ENCODE peak calls at places on chromosomes 12 and 14, in four cellular contexts. T is HCT116, V is K562, M is HepG2. E is an unnamed sample.

GRCh38 chr12:18681818-18682217 is 56.0 kb downstream of the PLCZ1 start:
- DNase-seq in M (no peak), T (no peak), V (peak), E (no peak)

GRCh38 chr14:35369701-35370191 is 34.8 kb downstream of the NFKBIA start:
- DNase-seq in T (no peak), M (no peak), V (no peak), E (no peak)

GRCh38 chr14:27392153-27392552 is 794.3 kb upstream of the NOVA1 start:
- DNase-seq in M (no peak), T (no peak), V (no peak), E (no peak)

GRCh38 chr14:49876563-49877127 is 16.2 kb upstream of the ARF6 start:
- DNase-seq in M (no peak), V (no peak), T (no peak), E (no peak)

GRCh38 chr12:121025442-121026226 is 9.3 kb upstream of the C12orf43 start:
- DNase-seq in M (peak), T (no peak), V (no peak), E (no peak)

GRCh38 chr12:6042447-6042846 is 82.0 kb downstream of the VWF start:
- DNase-seq in T (no peak), V (no peak), M (no peak), E (no peak)

GRCh38 chr12:49033611-49034286 is 15.2 kb upstream of the PRKAG1 start:
- DNase-seq in T (no peak), M (no peak), V (no peak), E (no peak)

GRCh38 chr14:93085916-93086315 is 29.8 kb downstream of the ITPK1 start:
- DNase-seq in T (no peak), V (no peak), M (no peak), E (no peak)

GRCh38 chr12:56087220-56087619 is 7.3 kb downstream of the ERBB3 start:
- DNase-seq in V (no peak), M (no peak), T (no peak), E (no peak)

GRCh38 chr14:79293482-79293881 is 917.8 kb downstream of the DIO2 start:
- DNase-seq in M (no peak), V (no peak), T (no peak), E (no peak)

GRCh38 chr12:110750784-110751461 is 8.2 kb upstream of the PPP1CC start:
- DNase-seq in T (no peak), M (no peak), V (no peak), E (no peak)

GRCh38 chr12:113909776-113910420 is 56.2 kb downstream of the RBM19 start:
- DNase-seq in T (no peak), V (no peak), M (no peak), E (no peak)

GRCh38 chr12:46005151-46005797 is 14.9 kb upstream of the SCAF11 start:
- DNase-seq in M (no peak), V (no peak), T (no peak), E (no peak)

GRCh38 chr12:175759-176158 is 38.2 kb downstream of the SLC6A12 start:
- DNase-seq in M (no peak), T (no peak), V (no peak), E (no peak)

GRCh38 chr12:108861878-108862587 is 4.7 kb upstream of the SSH1 start:
- DNase-seq in V (no peak), T (no peak), M (no peak), E (no peak)

GRCh38 chr12:71438670-71439361 is 782 bp upstream of the LGR5 start:
- DNase-seq in V (no peak), T (no peak), M (peak), E (no peak)

GRCh38 chr14:103534576-103535061 is 5.6 kb downstream of the TRMT61A start:
- DNase-seq in T (no peak), M (no peak), V (no peak), E (no peak)

GRCh38 chr14:47720281-47720680 is 44.9 kb upstream of the MDGA2 start:
- DNase-seq in M (no peak), V (no peak), T (no peak), E (no peak)

GRCh38 chr12:12714276-12715001 is 2.7 kb upstream of the CDKN1B start:
- DNase-seq in T (no peak), V (peak), M (no peak), E (no peak)

GRCh38 chr12:3326156-3326849 is 164.7 kb upstream of the PRMT8 start:
- DNase-seq in V (no peak), M (no peak), T (no peak), E (no peak)

GRCh38 chr12:32891956-32892355 is 4.6 kb downstream of the PKP2 start:
- DNase-seq in T (no peak), V (no peak), M (peak), E (no peak)

GRCh38 chr12:8553088-8553627 is 12.5 kb upstream of the CLEC4E start:
- DNase-seq in V (no peak), T (no peak), M (no peak), E (no peak)

GRCh38 chr12:49537231-49537708 is 1.6 kb upstream of the KCNH3 start:
- DNase-seq in T (no peak), V (no peak), M (no peak), E (no peak)

GRCh38 chr12:102321305-102322082 is 123.9 kb upstream of the PMCH start:
- DNase-seq in V (no peak), M (no peak), T (no peak), E (no peak)

GRCh38 chr14:38867561-38868150 is 235.4 kb downstream of the SEC23A start:
- DNase-seq in V (peak), M (peak), T (peak), E (peak)

GRCh38 chr12:101414533-101415119 is 7.1 kb upstream of the ARL1 start:
- DNase-seq in V (peak), M (peak), T (peak), E (peak)

GRCh38 chr12:107449891-107450290 is 235.7 kb upstream of the PWP1 start:
- DNase-seq in M (no peak), V (no peak), T (no peak), E (no peak)

GRCh38 chr14:71363961-71364360 is 456.7 kb downstream of the PCNX1 start:
- DNase-seq in V (no peak), T (no peak), M (no peak), E (no peak)

GRCh38 chr14:91230363-91231035 is 14.0 kb downstream of the GPR68 start:
- DNase-seq in M (no peak), T (no peak), V (no peak), E (no peak)

GRCh38 chr14:51999084-51999483 is 9.7 kb downstream of the RTRAF start:
- DNase-seq in V (no peak), T (no peak), M (no peak), E (no peak)

GRCh38 chr14:102793531-102794328 is 16.5 kb downstream of the TRAF3 start:
- DNase-seq in V (no peak), M (no peak), T (no peak), E (no peak)

GRCh38 chr14:61750708-61751474 is 11.3 kb upstream of the SNAPC1 start:
- DNase-seq in M (no peak), V (peak), T (peak), E (no peak)

GRCh38 chr12:49260165-49260564 is 4.7 kb upstream of the TUBA1C start:
- DNase-seq in V (no peak), M (no peak), T (no peak), E (no peak)

GRCh38 chr14:71319646-71320045 is 412.4 kb downstream of the PCNX1 start:
- DNase-seq in M (no peak), T (no peak), V (peak), E (peak)

GRCh38 chr14:69924181-69924580 is 45.0 kb downstream of the SMOC1 start:
- DNase-seq in V (no peak), M (no peak), T (no peak), E (no peak)

GRCh38 chr12:69844416-69844815 is 19.4 kb downstream of the MYRFL start:
- DNase-seq in V (no peak), M (no peak), T (no peak), E (no peak)

DNA sequence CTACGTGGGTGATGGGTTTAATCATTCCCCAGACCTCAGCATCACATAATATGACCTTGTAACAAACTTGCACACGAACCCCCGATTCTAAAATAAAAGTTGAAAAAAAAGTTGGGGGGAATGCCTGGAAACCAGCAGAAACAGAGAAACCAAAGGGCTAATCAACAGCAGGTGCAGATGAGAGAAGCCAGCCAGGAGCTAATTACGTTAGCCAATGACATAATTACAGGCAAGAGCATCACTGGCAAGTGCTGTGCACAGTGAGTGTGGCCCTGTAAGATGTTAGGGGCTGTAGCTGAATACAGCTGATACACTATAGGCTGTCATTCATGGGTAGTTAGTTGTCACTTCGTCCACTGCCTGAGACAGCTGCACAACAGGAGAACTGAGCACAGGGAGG is 7.2 kb upstream of the FGF23 start:
- DNase-seq in M (no peak), V (no peak), T (no peak), E (no peak)
- TF ChIP-seq TCF7L2 in M (no peak), V (no peak), T (no peak), E (no peak)

GRCh38 chr14:73727181-73727580 is 13.0 kb upstream of the PNMA1 start:
- DNase-seq in T (no peak), M (no peak), V (no peak), E (no peak)

GRCh38 chr14:73729015-73729330 is 14.8 kb upstream of the PNMA1 start:
- DNase-seq in M (no peak), T (no peak), V (no peak), E (no peak)

GRCh38 chr14:73729556-73730265 is 15.5 kb upstream of the PNMA1 start:
- DNase-seq in M (no peak), T (no peak), V (no peak), E (no peak)

GRCh38 chr14:73726025-73726961 is 12.1 kb upstream of the PNMA1 start:
- DNase-seq in V (no peak), T (no peak), M (no peak), E (no peak)

DNA sequence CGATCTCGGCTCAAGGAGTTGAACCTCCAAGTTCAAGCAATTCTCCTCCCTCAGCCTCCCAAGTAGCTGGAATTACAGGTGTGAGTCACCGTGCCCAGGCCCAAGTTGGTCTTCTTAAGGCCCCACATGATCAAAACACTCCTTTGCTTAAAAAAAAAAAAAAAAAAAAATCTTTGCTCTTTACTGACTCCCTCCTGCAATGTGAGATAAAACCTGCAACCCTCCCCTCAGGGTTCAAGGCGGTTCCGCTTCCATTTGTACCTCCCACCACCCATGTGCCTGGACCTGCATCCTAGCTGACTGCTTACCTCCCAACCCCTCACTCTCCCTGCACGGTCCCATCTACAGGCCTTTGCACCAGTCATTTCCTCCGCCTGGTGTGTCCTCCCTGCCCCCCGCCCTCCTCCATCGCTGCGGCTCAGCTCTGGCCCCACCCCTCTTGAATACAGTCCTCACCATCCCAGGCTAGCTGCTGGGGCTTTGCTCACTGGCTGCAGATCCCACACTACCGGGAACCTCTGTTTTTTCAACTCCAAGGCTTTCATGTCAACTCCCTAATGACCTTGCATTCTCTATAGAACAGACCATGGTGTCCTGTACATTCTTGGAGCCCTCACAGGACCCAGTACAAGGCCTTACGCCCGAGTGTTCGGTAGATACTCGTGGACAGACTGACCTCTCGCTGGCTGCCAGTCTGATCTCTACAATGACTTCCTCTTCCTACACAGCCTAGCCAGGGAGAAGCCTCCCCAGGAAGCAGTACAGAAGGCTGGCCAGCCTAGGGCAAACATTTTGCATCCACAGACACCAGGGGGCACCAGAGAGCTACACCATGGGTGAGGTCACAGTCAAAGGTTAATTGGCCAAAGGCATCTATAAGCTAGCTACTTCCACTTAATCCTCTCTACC is 14.2 kb upstream of the PNMA1 start:
- DNase-seq in V (peak), T (peak), M (peak), E (peak)
- TF ChIP-seq POLR2AphosphoS5 in V (no peak), T (no peak), M (no peak), E (no peak)

GRCh38 chr12:57868211-57868610 is 21.7 kb upstream of the CTDSP2 start:
- DNase-seq in M (no peak), T (no peak), V (no peak), E (no peak)
- TF ChIP-seq REST in M (no peak), T (no peak), V (no peak), E (no peak)

GRCh38 chr12:39426636-39427245 is 16.2 kb downstream of the KIF21A start:
- DNase-seq in M (no peak), V (no peak), T (no peak), E (no peak)
- TF ChIP-seq TCF7L2 in M (no peak), V (no peak), T (no peak), E (no peak)

DNA sequence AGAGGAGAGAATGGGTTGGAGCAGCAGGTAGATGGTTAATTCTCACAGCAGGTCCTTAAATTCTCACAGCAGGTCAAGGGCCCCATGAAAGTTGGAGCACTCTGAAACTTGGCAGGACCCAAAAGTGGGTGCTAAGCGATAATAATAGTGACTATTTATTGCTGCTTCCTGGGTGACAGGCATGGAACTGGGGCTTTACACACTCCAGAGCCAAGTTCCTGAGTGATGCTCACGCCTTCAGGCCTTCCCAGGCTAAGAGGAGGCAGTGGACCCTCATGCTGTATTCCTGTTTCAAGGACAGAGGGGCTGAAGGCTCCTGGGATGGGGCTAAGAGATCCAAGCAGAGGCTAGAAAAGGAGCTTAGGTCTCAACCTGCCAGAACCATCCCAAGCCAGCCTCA is 180.9 kb upstream of the VASH1 start:
- DNase-seq in T (no peak), V (no peak), M (no peak), E (no peak)
- TF ChIP-seq POLR2AphosphoS5 in T (no peak), V (no peak), M (no peak), E (no peak)

GRCh38 chr14:68345738-68346137 is 447.1 kb downstream of the ZFP36L1 start:
- DNase-seq in T (no peak), V (no peak), M (no peak), E (no peak)

GRCh38 chr14:68355415-68355814 is 437.5 kb downstream of the ZFP36L1 start:
- DNase-seq in T (no peak), V (no peak), M (no peak), E (no peak)

GRCh38 chr14:68346540-68347232 is 446.2 kb downstream of the ZFP36L1 start:
- DNase-seq in T (no peak), M (no peak), V (no peak), E (no peak)

GRCh38 chr14:68349900-68350323 is 443.0 kb downstream of the ZFP36L1 start:
- DNase-seq in V (no peak), T (no peak), M (peak), E (no peak)
- TF ChIP-seq REST in V (no peak), T (no peak), M (no peak), E (no peak)

GRCh38 chr12:52917800-52918199 is 12.9 kb upstream of the KRT8 start:
- DNase-seq in V (no peak), T (no peak), M (no peak), E (no peak)

GRCh38 chr12:52921488-52922165 is 16.8 kb upstream of the KRT8 start:
- DNase-seq in M (no peak), T (no peak), V (no peak), E (no peak)

GRCh38 chr12:52918784-52919183 is 13.9 kb upstream of the KRT8 start:
- DNase-seq in T (no peak), M (no peak), V (no peak), E (no peak)

GRCh38 chr12:52918351-52918750 is 13.5 kb upstream of the KRT8 start:
- DNase-seq in T (no peak), M (no peak), V (no peak), E (no peak)

DNA sequence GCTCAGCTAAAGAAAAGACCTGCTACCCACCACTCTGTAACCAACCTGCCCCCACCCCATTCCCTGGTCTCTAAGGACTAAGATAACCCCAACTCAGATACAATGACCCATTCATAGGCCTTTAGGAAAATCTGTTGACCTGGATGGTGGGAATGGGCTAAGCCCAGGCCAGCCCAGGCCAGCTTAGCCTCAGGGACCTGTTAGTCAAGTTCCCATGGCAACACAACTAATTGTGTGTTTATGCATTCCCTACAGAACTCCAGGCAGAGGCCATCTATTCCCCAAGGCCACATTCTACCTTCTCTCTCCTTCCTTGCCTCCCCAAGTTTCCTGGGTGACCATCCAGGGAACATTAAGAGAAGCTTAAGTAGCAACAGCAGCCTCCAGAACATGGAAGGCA is 16.1 kb upstream of the KRT8 start:
- DNase-seq in T (no peak), V (no peak), M (peak), E (no peak)
- TF ChIP-seq TCF7L2 in T (no peak), V (no peak), M (no peak), E (no peak)

GRCh38 chr14:96269359-96269710 is 13.3 kb downstream of the BDKRB1 start:
- DNase-seq in M (no peak), V (no peak), T (no peak), E (no peak)

GRCh38 chr14:96267336-96267735 is 11.3 kb downstream of the BDKRB1 start:
- DNase-seq in V (no peak), M (no peak), T (no peak), E (no peak)

GRCh38 chr14:96267916-96268315 is 11.9 kb downstream of the BDKRB1 start:
- DNase-seq in V (no peak), M (no peak), T (no peak), E (no peak)

GRCh38 chr14:96270565-96271420 is 14.8 kb downstream of the BDKRB1 start:
- DNase-seq in V (no peak), T (no peak), M (no peak), E (no peak)

DNA sequence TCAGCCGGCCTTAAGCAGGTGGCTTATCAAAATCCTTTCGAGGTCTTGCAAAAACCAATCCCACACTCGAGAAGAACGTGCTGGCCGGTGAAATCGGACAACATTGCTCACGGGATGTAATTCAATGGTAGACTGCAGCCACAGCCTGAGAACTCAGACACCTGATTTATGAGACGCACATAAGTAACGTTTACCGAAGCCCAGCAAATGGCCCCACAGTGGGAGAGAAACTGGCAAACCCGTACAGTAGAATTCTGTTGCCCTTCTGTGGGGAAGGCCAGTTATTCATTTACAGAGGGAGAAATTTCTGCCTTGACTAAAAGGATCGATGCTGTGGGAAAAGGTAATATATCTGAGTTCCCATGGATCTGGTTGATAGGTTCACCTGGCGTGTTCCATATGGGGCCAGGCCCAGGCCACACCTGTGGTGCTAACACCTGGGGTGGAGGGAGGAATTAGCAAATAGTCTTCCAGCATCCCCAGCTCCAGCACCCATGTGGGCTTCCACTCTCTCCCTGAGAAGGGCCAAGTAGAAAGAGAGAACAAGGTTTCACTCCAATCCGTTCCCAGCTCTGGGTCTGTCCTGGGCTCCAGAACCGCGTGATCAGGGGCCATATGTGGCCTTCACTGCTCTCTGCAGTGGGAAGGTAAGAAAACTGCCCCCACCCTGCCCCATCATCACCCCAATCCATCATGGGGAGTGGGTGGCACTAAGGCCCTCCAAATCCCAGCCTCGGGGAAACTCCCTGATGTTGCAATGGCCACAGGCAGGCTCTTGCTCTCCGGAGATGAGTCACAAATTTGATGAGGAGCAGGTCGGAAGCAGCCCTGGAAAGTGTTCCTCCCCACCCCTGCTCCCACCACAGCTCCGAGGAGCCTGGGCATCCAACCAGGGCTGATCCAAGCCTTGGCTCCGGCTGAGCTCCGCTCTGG is 12.7 kb downstream of the BDKRB1 start:
- DNase-seq in M (no peak), T (no peak), V (no peak), E (no peak)
- TF ChIP-seq POLR2AphosphoS5 in M (no peak), T (no peak), V (no peak), E (no peak)

GRCh38 chr14:63483315-63483714 is 59.9 kb downstream of the PPP2R5E start:
- DNase-seq in M (no peak), T (no peak), V (no peak), E (no peak)
- TF ChIP-seq REST in M (no peak), T (no peak), V (no peak), E (no peak)